ENCODE peak calls at places on chromosome 16, in ten cellular contexts. X, R, F, A, M, J, T, L, Y and B are unnamed samples.

GRCh38 chr16:53100131-53100748 is 45.4 kb downstream of the CHD9 start:
- DNase-seq in A (no peak), T (no peak), J (no peak), L (no peak), R (no peak), F (no peak), M (no peak), X (no peak), Y (no peak), B (no peak)

GRCh38 chr16:56939801-56940200 is 7.9 kb downstream of the HERPUD1 start:
- DNase-seq in R (no peak), A (no peak), Y (no peak), L (no peak), T (peak), M (no peak), X (no peak), J (no peak), F (no peak), B (no peak)

GRCh38 chr16:77585852-77586251 is 136.5 kb upstream of the NUDT7 start:
- DNase-seq in T (no peak), R (no peak), Y (peak), J (no peak), A (no peak), L (no peak), F (no peak), X (peak), M (peak), B (no peak)

GRCh38 chr16:88810166-88810867 is 1.4 kb downstream of the APRT start:
- DNase-seq in R (no peak), L (no peak), T (no peak), J (no peak), A (peak), M (no peak), X (peak), Y (peak), F (no peak), B (no peak)

GRCh38 chr16:1261131-1261917 is 5.5 kb downstream of the TPSD1 start:
- DNase-seq in Y (no peak), A (no peak), J (no peak), L (no peak), X (no peak), R (no peak), M (no peak), F (no peak), T (no peak), B (no peak)

GRCh38 chr16:4624827-4625616 is 396 bp downstream of the MGRN1 start:
- DNase-seq in Y (peak), A (peak), T (no peak), F (no peak), L (peak), X (peak), J (peak), R (peak), M (peak), B (peak)

GRCh38 chr16:72202014-72202413 is 30.1 kb upstream of the PMFBP1 start:
- DNase-seq in L (no peak), R (no peak), Y (no peak), F (no peak), J (no peak), M (peak), X (no peak), A (no peak), T (no peak), B (no peak)

GRCh38 chr16:15658556-15658955 is 8.5 kb downstream of the NDE1 start:
- DNase-seq in L (no peak), F (no peak), M (no peak), X (no peak), T (no peak), Y (no peak), R (no peak), A (no peak), J (no peak), B (no peak)

GRCh38 chr16:81427245-81427644 is 17.4 kb upstream of the CMIP start:
- DNase-seq in T (no peak), X (no peak), F (no peak), M (no peak), L (no peak), A (no peak), J (no peak), Y (no peak), R (no peak), B (no peak)

GRCh38 chr16:54938351-54939346 is 8.0 kb downstream of the IRX5 start:
- DNase-seq in Y (no peak), F (no peak), J (no peak), A (no peak), R (no peak), M (no peak), L (peak), X (peak), T (no peak), B (no peak)